ENCODE peak calls at places on chromosomes 3 and 15, in four cellular contexts. N is GM23338, D is hepatocyte, B is SK-N-SH. K is an unnamed sample.

GRCh38 chr3:33441322-33441976 is 1.2 kb upstream of the UBP1 start:
- DNase-seq in N (no peak), D (peak; percentile 9), B (no peak), K (peak; percentile 21)

GRCh38 chr15:58873267-58873666 is 60.2 kb downstream of the SLTM start:
- DNase-seq in N (no peak), D (no peak), B (no peak), K (peak; percentile 58)

GRCh38 chr15:39789736-39790135 is 7.1 kb upstream of the FSIP1 start:
- DNase-seq in N (no peak), D (no peak), B (no peak), K (no peak)

GRCh38 chr3:11185564-11186317 is 31.4 kb downstream of the HRH1 start:
- DNase-seq in N (no peak), D (peak; percentile 64), B (no peak), K (peak; percentile 99)

GRCh38 chr3:99683465-99683864 is 45.1 kb downstream of the COL8A1 start:
- DNase-seq in N (no peak), D (no peak), B (no peak), K (no peak)

GRCh38 chr3:53496984-53497383 is 2.6 kb downstream of the CACNA1D start:
- DNase-seq in N (no peak), D (no peak), B (no peak), K (no peak)

GRCh38 chr15:28101983-28102441 is 2.9 kb upstream of the OCA2 start:
- DNase-seq in N (no peak), D (no peak), B (no peak), K (no peak)

GRCh38 chr3:133188996-133189395 is 150.8 kb downstream of the TMEM108 start:
- DNase-seq in N (no peak), D (no peak), B (no peak), K (no peak)

GRCh38 chr15:67116742-67117141 is 51.3 kb downstream of the SMAD3 start:
- DNase-seq in N (no peak), D (peak; percentile 53), B (no peak), K (peak; percentile 62)

GRCh38 chr3:64140651-64141050 is 84.6 kb downstream of the PRICKLE2 start:
- DNase-seq in N (no peak), D (no peak), B (no peak), K (no peak)

GRCh38 chr3:17645074-17645698 is 97.2 kb downstream of the TBC1D5 start:
- DNase-seq in N (peak; percentile 86), D (peak; percentile 75), B (peak; percentile 28), K (peak; percentile 85)

GRCh38 chr15:58438956-58439355 is 7.2 kb downstream of the LIPC start:
- DNase-seq in N (peak; percentile 69), D (peak; percentile 66), B (peak; percentile 63), K (peak; percentile 61)

GRCh38 chr3:30619318-30619717 is 12.9 kb downstream of the TGFBR2 start:
- DNase-seq in N (no peak), D (no peak), B (no peak), K (no peak)
- H4K20me1 ChIP-seq in N (peaks cover 7% of the 10 kb centered on the region), D (peaks cover 23% of the 10 kb centered on the region), B (peaks cover 48% of the 10 kb centered on the region), K (peaks cover 32% of the 10 kb centered on the region)

DNA sequence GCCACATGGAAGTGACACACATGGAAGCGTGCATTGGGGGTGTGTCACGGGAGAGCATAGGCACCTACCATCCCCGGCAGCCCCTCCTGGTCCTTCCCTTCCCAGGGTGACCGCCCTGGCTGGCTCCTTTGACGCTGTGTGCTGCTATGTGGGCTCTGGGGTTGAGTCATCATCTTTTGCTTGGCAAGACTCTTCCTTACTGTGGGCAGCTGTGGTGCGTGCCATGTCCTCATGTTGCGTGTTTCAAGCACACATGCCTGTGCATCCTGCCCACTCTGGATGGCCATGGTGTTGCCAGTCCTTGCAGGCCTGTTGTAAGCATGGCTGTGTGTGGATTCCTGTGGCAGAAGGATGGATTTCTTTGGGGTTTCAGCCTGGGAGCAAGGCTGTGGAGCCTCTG is 14.0 kb downstream of the PLXNA1 start:
- DNase-seq in N (no peak), D (no peak), B (no peak), K (no peak)
- TF ChIP-seq EZH2phosphoT487 in N (no peak), D (no peak), B (no peak), K (no peak)

GRCh38 chr3:12998648-12999047 is 74.6 kb downstream of the IQSEC1 start:
- DNase-seq in N (no peak), D (no peak), B (no peak), K (no peak)
- TF ChIP-seq CTCF in N (no peak), D (no peak), B (no peak), K (no peak)

GRCh38 chr15:83064859-83065258 is 2.2 kb downstream of the BTBD1 start:
- DNase-seq in N (no peak), D (no peak), B (no peak), K (peak; percentile 48)
- H4K20me1 ChIP-seq in N (peaks cover 30% of the 10 kb centered on the region), D (peaks cover 43% of the 10 kb centered on the region), B (peaks cover 54% of the 10 kb centered on the region), K (peaks cover 50% of the 10 kb centered on the region)

GRCh38 chr15:69129026-69129385 is 31.4 kb upstream of the GLCE start:
- DNase-seq in N (no peak), D (no peak), B (no peak), K (peak; percentile 51)
- TF ChIP-seq EZH2phosphoT487 in N (no peak), D (no peak), B (no peak), K (no peak)

DNA sequence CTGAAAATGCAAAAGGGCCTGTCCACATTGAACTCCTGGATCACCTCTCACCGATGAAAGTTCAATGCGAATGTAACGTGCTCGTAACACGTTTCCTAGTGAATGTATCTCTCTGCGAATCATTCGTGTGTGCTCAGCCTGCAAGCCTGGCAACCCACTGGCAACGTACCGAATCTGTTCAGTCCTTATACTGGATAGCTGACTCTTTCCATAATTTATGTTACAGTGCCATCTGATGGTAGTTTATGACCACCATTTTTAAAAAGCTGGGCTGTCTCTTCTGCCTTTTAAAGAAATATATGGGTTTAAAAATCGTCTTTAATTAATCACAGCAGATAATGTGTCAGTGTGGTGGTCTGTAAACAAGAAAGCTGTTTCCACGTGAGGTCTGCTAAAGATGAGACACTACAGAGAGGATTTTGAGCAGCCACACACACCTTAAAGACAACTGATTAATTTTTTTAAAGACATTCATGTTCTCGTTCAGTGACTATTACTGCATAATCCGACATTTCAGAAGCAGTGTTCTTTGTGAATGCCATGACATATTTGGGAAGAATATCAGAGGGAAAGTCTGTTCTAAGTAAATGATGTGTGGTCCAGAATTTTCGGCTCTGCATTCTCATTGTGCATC is 69.4 kb upstream of the FOXP1 start:
- DNase-seq in N (peak; percentile 68), D (peak; percentile 72), B (peak; percentile 70), K (peak; percentile 76)
- TF ChIP-seq CTCF in N (peak; percentile 71), D (peak; percentile 81), B (peak; percentile 79), K (peak; percentile 90)

GRCh38 chr15:85393206-85393605 is 12.8 kb downstream of the AKAP13 start:
- DNase-seq in N (no peak), D (no peak), B (no peak), K (no peak)

GRCh38 chr15:85386261-85386660 is 5.9 kb downstream of the AKAP13 start:
- DNase-seq in N (no peak), D (no peak), B (no peak), K (no peak)

GRCh38 chr15:85388962-85389361 is 8.6 kb downstream of the AKAP13 start:
- DNase-seq in N (no peak), D (no peak), B (no peak), K (no peak)

GRCh38 chr15:85388506-85388905 is 8.1 kb downstream of the AKAP13 start:
- DNase-seq in N (no peak), D (no peak), B (no peak), K (no peak)

GRCh38 chr15:85389774-85390173 is 9.4 kb downstream of the AKAP13 start:
- DNase-seq in N (no peak), D (no peak), B (no peak), K (no peak)
- H4K20me1 ChIP-seq in N (peaks cover 30% of the 10 kb centered on the region), D (peaks cover 84% of the 10 kb centered on the region), B (peaks cover 74% of the 10 kb centered on the region), K (peaks cover 32% of the 10 kb centered on the region)

DNA sequence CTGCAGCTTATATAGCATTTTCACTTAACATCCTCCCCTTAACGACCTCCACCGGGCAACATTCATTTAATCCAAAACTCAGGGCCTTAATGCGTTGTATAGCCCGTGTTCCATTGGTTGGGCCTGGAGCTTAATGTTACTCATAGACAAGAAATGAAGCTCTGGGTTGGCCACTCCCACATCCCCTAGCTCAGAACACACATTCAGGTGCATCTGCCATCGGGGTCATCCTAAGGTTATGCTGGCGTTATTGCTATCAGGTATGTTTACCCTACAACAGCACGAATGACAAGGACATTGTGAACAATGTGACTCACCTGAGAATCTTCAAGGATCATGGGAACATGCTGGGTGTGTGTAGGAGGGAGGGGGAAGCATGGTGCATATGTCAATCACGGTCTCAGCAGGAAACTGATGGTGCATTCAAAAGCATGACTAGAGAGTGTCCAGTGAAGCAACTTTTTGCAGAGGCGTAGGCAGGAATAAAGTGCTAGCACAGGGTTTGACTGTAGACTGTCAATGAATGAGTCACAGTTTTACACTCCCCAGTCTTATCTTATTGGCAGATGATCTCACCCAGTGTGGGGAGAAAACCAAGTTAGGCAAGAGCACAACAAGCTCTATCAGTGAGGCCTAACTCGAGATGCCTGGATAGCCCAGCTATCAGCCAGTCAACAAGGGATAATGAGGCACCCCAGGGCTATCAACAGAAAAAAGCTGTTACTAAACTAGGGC is 402.1 kb upstream of the MCTP2 start:
- DNase-seq in N (no peak), D (peak; percentile 83), B (peak; percentile 36), K (peak; percentile 17)
- TF ChIP-seq EZH2phosphoT487 in N (no peak), D (no peak), B (no peak), K (no peak)